ENCODE peak calls at places on chromosomes 12 and 14, in four cellular contexts. One of them, this sample, is unnamed.

GRCh38 chr14:95555053-95555452 is 20.2 kb downstream of the GLRX5 start:
- DNase-seq in ovary: no peak
- DNase-seq in Right ventricle myocardium inferior: no peak
- DNase-seq in stomach: no peak
- DNase-seq in this sample: no peak

GRCh38 chr14:30283822-30284446 is 275.0 kb upstream of the G2E3 start:
- DNase-seq in Right ventricle myocardium inferior: no peak
- DNase-seq in ovary: no peak
- DNase-seq in stomach: no peak
- DNase-seq in this sample: no peak

GRCh38 chr12:70520847-70521246 is 116.4 kb downstream of the PTPRB start:
- DNase-seq in stomach: no peak
- DNase-seq in ovary: no peak
- DNase-seq in Right ventricle myocardium inferior: no peak
- DNase-seq in this sample: no peak

GRCh38 chr14:38481939-38482678 is 226.2 kb upstream of the CLEC14A start:
- DNase-seq in ovary: no peak
- DNase-seq in Right ventricle myocardium inferior: no peak
- DNase-seq in stomach: no peak
- DNase-seq in this sample: no peak

GRCh38 chr14:54488318-54488645 is 498 bp downstream of the GMFB start:
- DNase-seq in Right ventricle myocardium inferior: no peak
- DNase-seq in ovary: no peak
- DNase-seq in stomach: no peak
- DNase-seq in this sample: no peak

GRCh38 chr12:49750027-49750977 is 8.9 kb downstream of the TMBIM6 start:
- DNase-seq in stomach: no peak
- DNase-seq in Right ventricle myocardium inferior: no peak
- DNase-seq in ovary: no peak
- DNase-seq in this sample: no peak

GRCh38 chr14:101008196-101008595 is 104.7 kb upstream of the RTL1 start:
- DNase-seq in Right ventricle myocardium inferior: no peak
- DNase-seq in ovary: peak
- DNase-seq in stomach: no peak
- DNase-seq in this sample: no peak

GRCh38 chr12:124487065-124487833 is 80.2 kb downstream of the NCOR2 start:
- DNase-seq in ovary: peak
- DNase-seq in Right ventricle myocardium inferior: peak
- DNase-seq in stomach: no peak
- DNase-seq in this sample: no peak

GRCh38 chr14:96959992-96960391 is 162.8 kb downstream of the VRK1 start:
- DNase-seq in Right ventricle myocardium inferior: no peak
- DNase-seq in ovary: no peak
- DNase-seq in stomach: no peak
- DNase-seq in this sample: no peak

GRCh38 chr12:57435288-57435687 is 704 bp downstream of the INHBC start:
- DNase-seq in stomach: no peak
- DNase-seq in ovary: no peak
- DNase-seq in Right ventricle myocardium inferior: no peak
- DNase-seq in this sample: no peak

GRCh38 chr14:88168498-88169165 is 154.4 kb downstream of the KCNK10 start:
- DNase-seq in stomach: peak
- DNase-seq in ovary: no peak
- DNase-seq in Right ventricle myocardium inferior: no peak
- DNase-seq in this sample: peak

GRCh38 chr12:94678396-94678795 is 28.0 kb upstream of the TMCC3 start:
- DNase-seq in ovary: no peak
- DNase-seq in Right ventricle myocardium inferior: peak
- DNase-seq in stomach: no peak
- DNase-seq in this sample: no peak

GRCh38 chr14:49861581-49861922 is 9.0 kb upstream of the NEMF start:
- DNase-seq in Right ventricle myocardium inferior: no peak
- DNase-seq in stomach: peak
- DNase-seq in ovary: peak
- DNase-seq in this sample: peak